ENCODE peak calls at places on chromosomes 2 and 18, in four cellular contexts. Q is HCT116, X is HepG2, L is K562. A is an unnamed sample.

GRCh38 chr2:140311905-140312304 is 1531.7 kb upstream of the NXPH2 start:
- DNase-seq in Q (no peak), X (no peak), L (no peak), A (no peak)

GRCh38 chr2:147469471-147469870 is 375.4 kb upstream of the ACVR2A start:
- DNase-seq in X (no peak), Q (no peak), L (no peak), A (no peak)

GRCh38 chr18:13136056-13136688 is 82.4 kb upstream of the LDLRAD4 start:
- DNase-seq in Q (no peak), X (no peak), L (no peak), A (no peak)

GRCh38 chr2:46268986-46269385 is 28.2 kb upstream of the EPAS1 start:
- DNase-seq in X (no peak), Q (no peak), L (no peak), A (no peak)

GRCh38 chr2:86790828-86791561 is at the start of gene CD8A:
- DNase-seq in L (no peak), X (no peak), Q (no peak), A (peak; percentile 20)

GRCh38 chr18:46506974-46507373 is 150.0 kb downstream of the LOXHD1 start:
- DNase-seq in Q (no peak), L (no peak), X (no peak), A (no peak)

GRCh38 chr2:38076250-38076709 is 329 bp upstream of the CYP1B1 start:
- DNase-seq in Q (peak; percentile 61), X (no peak), L (no peak), A (peak; percentile 95)

GRCh38 chr2:144513388-144514100 is 6.4 kb downstream of the ZEB2 start:
- DNase-seq in L (no peak), X (no peak), Q (no peak), A (no peak)

GRCh38 chr2:7598402-7598801 is 681.2 kb downstream of the RNF144A start:
- DNase-seq in Q (no peak), X (no peak), L (no peak), A (no peak)
- TF ChIP-seq ELF1 in Q (no peak), X (no peak), L (no peak), A (no peak)

DNA sequence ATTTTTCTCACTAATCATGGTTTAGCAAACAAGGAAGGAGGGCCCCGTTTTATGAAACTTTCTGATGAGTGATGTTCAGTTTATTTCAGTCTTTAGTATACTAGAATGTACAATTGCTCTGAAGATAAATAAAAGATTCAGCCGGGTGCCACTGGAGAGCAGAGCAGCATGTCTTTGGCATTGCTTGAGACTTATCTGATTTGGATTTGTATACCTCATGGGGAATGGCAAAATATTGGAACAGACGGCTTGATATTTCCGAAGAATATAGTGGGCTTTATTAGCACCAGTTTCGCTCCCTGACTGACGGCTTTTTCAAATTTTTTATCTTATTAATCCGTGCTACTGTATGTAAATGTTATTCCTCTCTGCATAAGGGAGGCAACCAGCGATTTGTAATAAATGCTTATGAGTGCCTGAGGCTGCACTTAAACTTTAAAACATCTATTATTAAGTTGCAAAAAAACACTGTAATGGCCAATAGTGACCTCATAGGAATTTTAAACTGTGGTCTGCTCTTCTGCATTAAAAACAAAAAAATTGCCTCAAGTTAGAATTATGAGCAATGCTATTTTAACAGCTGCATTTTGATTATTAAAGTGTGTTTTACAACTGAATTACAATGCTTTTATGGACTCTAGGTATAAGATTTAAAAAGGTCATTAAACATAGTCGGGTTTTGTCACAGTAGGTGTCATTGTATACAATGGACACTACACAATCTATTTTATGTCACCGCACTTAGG is 528.5 kb upstream of the FANCL start:
- DNase-seq in L (no peak), X (no peak), Q (no peak), A (no peak)
- TF ChIP-seq CTCF in L (no peak), X (no peak), Q (no peak), A (no peak)

DNA sequence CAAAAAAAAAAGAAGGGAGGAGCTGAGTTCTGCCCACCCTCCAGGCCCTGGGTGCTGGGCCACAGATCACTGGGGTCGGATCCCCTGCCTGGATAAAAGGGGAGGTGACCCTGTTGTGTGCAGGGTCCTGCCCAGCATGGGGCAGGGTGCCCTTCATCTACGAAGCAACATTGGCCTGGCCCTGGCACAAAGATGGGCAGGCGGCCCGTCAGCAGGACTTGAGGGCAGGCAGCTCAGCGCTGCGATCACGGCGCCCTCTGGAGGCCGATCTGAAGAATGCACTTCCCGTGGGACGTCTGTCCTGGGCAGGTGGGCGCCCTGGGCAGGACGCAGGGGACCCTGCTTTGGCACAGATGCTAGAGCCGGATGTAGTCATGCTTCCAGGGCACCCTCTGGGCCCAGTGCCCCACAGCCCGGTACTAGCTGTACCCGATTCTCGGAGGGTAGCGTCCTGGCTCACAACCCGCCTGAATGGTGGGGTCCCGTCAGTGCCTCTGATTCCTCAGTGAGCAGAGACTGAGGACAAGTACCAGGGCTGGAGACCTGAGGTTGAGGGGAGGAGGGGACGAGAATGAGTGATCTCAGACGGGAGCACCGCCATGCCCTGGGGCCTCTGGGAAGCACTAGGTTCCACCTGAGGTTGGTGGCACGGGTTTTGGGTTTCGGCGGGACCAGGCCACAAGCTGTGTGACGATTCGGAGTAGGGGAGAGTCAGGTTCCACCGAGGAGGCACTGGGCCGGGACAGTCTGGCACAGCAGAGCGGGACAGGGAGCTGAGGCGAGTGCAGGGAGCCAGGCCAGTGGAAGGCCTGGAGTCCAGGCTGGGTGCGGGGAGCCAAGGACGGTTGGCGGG is 18.0 kb downstream of the ARID5A start:
- DNase-seq in L (peak; percentile 61), X (peak; percentile 44), Q (peak; percentile 26), A (peak; percentile 90)
- TF ChIP-seq ELF1 in L (no peak), X (peak; percentile 51), Q (no peak), A (no peak)

GRCh38 chr2:236309669-236310029 is 45.4 kb upstream of the ASB18 start:
- DNase-seq in Q (no peak), L (peak; percentile 45), X (peak; percentile 31), A (peak; percentile 49)
- TF ChIP-seq CTCF in Q (peak; percentile 65), L (peak; percentile 67), X (peak; percentile 83), A (peak; percentile 43)

GRCh38 chr2:179562330-179562885 is 297.8 kb upstream of the SESTD1 start:
- DNase-seq in Q (no peak), X (no peak), L (no peak), A (no peak)
- TF ChIP-seq ELF1 in Q (no peak), X (no peak), L (no peak), A (no peak)

GRCh38 chr2:119293900-119294299 is 70.3 kb downstream of the STEAP3 start:
- DNase-seq in Q (no peak), X (no peak), L (no peak), A (no peak)

GRCh38 chr2:119291588-119292167 is 68.0 kb downstream of the STEAP3 start:
- DNase-seq in L (no peak), Q (no peak), X (peak; percentile 29), A (no peak)

GRCh38 chr2:119293254-119293653 is 69.6 kb downstream of the STEAP3 start:
- DNase-seq in X (no peak), L (no peak), Q (no peak), A (no peak)

GRCh38 chr2:119290859-119291587 is 67.4 kb downstream of the STEAP3 start:
- DNase-seq in X (peak; percentile 75), L (peak; percentile 70), Q (peak; percentile 69), A (peak; percentile 63)

DNA sequence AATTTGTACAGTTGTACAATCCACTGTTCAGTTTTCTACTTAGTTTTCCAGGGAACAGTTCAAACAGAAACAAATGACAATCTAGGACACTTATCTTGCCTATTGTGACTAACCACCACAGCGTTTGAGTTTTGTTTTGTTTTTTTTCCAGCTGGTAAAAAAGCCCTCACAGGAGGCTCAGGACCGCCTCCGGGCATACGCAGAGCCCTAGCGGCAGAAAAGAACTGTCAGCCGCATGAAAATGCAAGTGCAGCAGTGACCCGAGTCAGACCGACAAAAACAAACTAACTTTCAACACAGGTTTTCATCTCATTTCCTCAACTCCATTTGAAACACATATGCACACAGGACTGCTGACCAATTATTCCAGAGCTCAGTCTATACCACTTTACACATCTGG is 68.6 kb downstream of the STEAP3 start:
- DNase-seq in L (no peak), X (peak; percentile 35), Q (no peak), A (no peak)
- TF ChIP-seq CTCF in L (peak; percentile 11), X (peak; percentile 31), Q (no peak), A (no peak)

GRCh38 chr2:70923378-70924015 is 12.2 kb upstream of the ATP6V1B1 start:
- DNase-seq in Q (no peak), L (peak; percentile 36), X (no peak), A (peak; percentile 33)

GRCh38 chr2:70921031-70921430 is 14.7 kb upstream of the ATP6V1B1 start:
- DNase-seq in X (no peak), L (no peak), Q (no peak), A (peak; percentile 4)

GRCh38 chr2:70921839-70922590 is 13.7 kb upstream of the ATP6V1B1 start:
- DNase-seq in L (no peak), X (peak; percentile 52), Q (no peak), A (no peak)

GRCh38 chr2:70920367-70920715 is 15.4 kb upstream of the ATP6V1B1 start:
- DNase-seq in L (no peak), X (no peak), Q (no peak), A (no peak)

GRCh38 chr2:70922591-70923234 is 13.0 kb upstream of the ATP6V1B1 start:
- DNase-seq in L (no peak), X (no peak), Q (no peak), A (peak; percentile 5)
- TF ChIP-seq ELF1 in L (no peak), X (no peak), Q (no peak), A (no peak)